ENCODE peak calls at places on chromosomes 13 and 19, in four cellular contexts. F is H1, Z is GM12878, E is HepG2. X is an unnamed sample.

GRCh38 chr13:100131863-100132574 is 43.1 kb downstream of the PCCA start:
- DNase-seq in F (no peak), Z (no peak), E (peak; percentile 32), X (no peak)

GRCh38 chr19:29672933-29673336 is 7.7 kb downstream of the PLEKHF1 start:
- DNase-seq in F (no peak), Z (peak; percentile 69), E (no peak), X (no peak)

GRCh38 chr13:28652002-28652401 is 6.9 kb upstream of the POMP start:
- DNase-seq in F (no peak), Z (no peak), E (no peak), X (no peak)

GRCh38 chr13:48304132-48304876 is 753 bp downstream of the RB1 start:
- DNase-seq in F (no peak), Z (peak; percentile 92), E (peak; percentile 30), X (no peak)

GRCh38 chr19:10004617-10005016 is 5.7 kb downstream of the COL5A3 start:
- DNase-seq in F (no peak), Z (no peak), E (no peak), X (no peak)

GRCh38 chr13:98401936-98402335 is 175.0 kb downstream of the STK24 start:
- DNase-seq in F (no peak), Z (no peak), E (no peak), X (no peak)

GRCh38 chr19:1167687-1168561 is 6.1 kb downstream of the SBNO2 start:
- DNase-seq in F (no peak), Z (no peak), E (no peak), X (no peak)

GRCh38 chr19:4916292-4917082 is 7.2 kb downstream of the UHRF1 start:
- DNase-seq in F (no peak), Z (no peak), E (no peak), X (no peak)

GRCh38 chr19:2869618-2870017 is 2.5 kb downstream of the ZNF556 start:
- DNase-seq in F (no peak), Z (no peak), E (peak; percentile 57), X (no peak)

GRCh38 chr13:113998781-113999617 is 25.1 kb upstream of the C13orf46 start:
- DNase-seq in F (no peak), Z (no peak), E (no peak), X (no peak)
- TF ChIP-seq SUZ12 in F (no peak), Z (no peak), E (no peak), X (no peak)

GRCh38 chr19:35792312-35792711 is 16.9 kb downstream of the ARHGAP33 start:
- DNase-seq in F (no peak), Z (no peak), E (no peak), X (no peak)

GRCh38 chr19:35793381-35794165 is 18.2 kb downstream of the ARHGAP33 start:
- DNase-seq in F (no peak), Z (no peak), E (no peak), X (no peak)

GRCh38 chr19:35797663-35798062 is 15.0 kb downstream of the PRODH2 start:
- DNase-seq in F (no peak), Z (no peak), E (no peak), X (no peak)

GRCh38 chr19:35792888-35793287 is 17.5 kb downstream of the ARHGAP33 start:
- DNase-seq in F (no peak), Z (no peak), E (no peak), X (no peak)

DNA sequence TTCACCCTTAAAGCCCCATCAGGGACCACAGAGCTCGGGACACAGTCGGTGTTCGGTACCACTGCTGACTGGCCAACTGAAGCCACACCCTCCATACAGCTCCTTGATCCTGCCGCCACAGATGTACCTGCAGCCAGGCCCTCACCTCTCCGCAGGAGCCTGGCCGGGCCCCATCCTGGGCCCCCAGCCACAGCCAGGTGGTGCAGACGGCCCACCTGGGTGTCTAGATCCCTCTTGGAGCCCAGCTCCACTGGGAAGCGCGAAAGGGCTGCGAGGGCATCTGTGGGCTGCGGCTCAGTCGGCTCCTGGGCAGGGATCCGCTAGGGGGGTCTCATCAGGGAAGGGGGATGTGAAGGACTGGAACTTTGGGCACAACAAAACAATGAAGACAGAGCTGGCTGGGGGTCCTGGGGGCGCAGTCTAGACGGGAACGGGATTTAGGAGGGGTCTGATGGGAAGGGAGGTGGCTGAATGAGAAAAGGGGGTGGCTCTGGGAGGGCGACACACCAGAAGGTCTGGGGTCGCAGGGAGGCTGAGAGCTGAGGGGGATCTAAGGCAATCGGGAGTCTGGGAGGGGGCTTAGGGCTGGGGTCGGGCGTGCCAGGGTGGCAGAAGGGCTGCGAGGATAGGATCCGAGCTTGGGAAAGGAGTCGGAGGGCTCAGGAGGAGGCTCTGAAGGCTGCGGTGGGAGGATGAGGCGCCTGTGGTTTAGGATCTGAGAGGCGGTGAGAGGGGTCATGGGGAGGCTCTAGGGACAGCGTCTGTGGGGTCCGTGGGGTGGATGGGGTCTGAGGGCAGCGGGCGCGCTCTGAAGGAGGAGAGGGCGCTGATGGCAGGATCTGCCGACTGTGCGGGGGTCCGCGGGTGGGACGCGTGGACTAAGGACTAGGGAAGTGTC is 15.8 kb downstream of the PRODH2 start:
- DNase-seq in F (no peak), Z (no peak), E (no peak), X (no peak)
- H3K4me1 ChIP-seq in F (peaks cover 4% of the 10 kb centered on the region), Z (no peaks in the 10 kb centered on the region), E (peaks cover 29% of the 10 kb centered on the region), X (peaks cover 3% of the 10 kb centered on the region)

DNA sequence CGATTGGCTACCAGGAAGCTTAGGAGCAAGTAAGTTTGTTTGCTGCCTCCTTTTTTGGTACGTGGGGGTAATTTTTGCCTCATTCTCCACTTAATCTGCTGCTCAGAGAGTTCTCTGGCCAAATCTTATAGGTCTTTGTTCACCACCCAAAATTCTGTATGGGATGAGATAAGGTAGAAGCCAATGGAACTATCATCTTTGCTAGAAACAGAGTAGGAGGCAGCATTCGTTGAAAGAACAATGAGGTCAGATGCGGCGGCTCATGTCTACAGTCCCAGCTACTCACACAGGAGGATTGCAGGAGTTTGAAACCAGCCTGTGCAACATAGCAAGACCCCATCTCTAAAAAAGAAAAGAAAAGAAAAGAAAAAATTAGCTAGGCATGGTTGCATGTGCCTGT is 5.0 kb upstream of the DNAAF3 start:
- DNase-seq in F (no peak), Z (no peak), E (no peak), X (no peak)
- TF ChIP-seq YY1 in F (no peak), Z (no peak), E (no peak), X (no peak)

GRCh38 chr13:51797664-51798488 is 6.1 kb downstream of the DHRS12 start:
- DNase-seq in F (no peak), Z (no peak), E (peak; percentile 66), X (peak; percentile 52)
- TF ChIP-seq SUZ12 in F (no peak), Z (no peak), E (no peak), X (no peak)

GRCh38 chr13:73064991-73065390 is 6.2 kb downstream of the KLF5 start:
- DNase-seq in F (no peak), Z (no peak), E (no peak), X (no peak)

GRCh38 chr13:73062368-73062767 is 3.6 kb downstream of the KLF5 start:
- DNase-seq in F (no peak), Z (no peak), E (no peak), X (no peak)

GRCh38 chr13:73063166-73063565 is 4.4 kb downstream of the KLF5 start:
- DNase-seq in F (no peak), Z (no peak), E (no peak), X (no peak)

GRCh38 chr13:73069206-73069815 is 10.5 kb downstream of the KLF5 start:
- DNase-seq in F (no peak), Z (no peak), E (no peak), X (no peak)

DNA sequence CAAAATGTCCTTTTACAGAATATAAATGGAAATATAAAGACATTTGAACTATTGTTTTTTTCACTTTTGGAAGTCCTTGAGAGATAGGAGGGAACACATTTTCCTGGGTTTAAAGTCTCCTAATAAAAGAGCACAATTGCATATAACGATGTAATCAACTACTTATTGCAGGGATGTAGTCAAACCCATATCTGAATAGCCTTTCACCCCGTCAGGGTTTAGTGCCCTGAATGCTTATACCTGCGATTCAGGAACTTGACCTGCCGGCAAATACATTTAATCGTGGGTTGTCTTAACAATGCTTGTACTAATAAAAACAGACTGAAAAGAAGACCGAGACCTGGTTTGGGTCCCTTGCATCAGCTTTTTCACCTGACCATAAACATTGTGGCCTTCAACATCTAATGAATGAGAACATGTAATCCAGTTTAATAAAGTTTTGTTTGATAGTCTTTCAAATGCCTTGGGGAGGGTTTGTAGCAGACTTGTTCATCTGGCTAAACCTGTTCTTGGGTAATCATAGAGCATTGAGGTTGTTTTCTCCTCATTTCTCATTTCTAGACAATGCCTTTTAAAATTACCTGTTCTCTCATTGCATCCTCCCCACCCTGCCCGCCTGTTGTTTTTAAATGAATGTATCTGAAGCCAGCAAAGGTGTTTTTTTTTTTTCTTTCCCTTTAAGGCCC is 7.0 kb downstream of the KLF5 start:
- DNase-seq in F (no peak), Z (no peak), E (no peak), X (no peak)
- H3K4me1 ChIP-seq in F (peaks cover 2% of the 10 kb centered on the region), Z (no peaks in the 10 kb centered on the region), E (peaks cover 17% of the 10 kb centered on the region), X (no peaks in the 10 kb centered on the region)

GRCh38 chr13:77699059-77699680 is 1.7 kb downstream of the SLAIN1 start:
- DNase-seq in F (no peak), Z (no peak), E (no peak), X (no peak)
- TF ChIP-seq YY1 in F (no peak), Z (no peak), E (no peak), X (no peak)